ENCODE peak calls at places on chromosome 1, in five cellular contexts. One of them, this sample, is unnamed.

GRCh38 chr1:155940993-155941844 is at the start of gene RXFP4:
- DNase-seq in fibroblast of mammary gland: no peak
- DNase-seq in choroid plexus epithelial cell: peak
- DNase-seq in effector memory CD8-positive, alpha-beta T cell: no peak
- DNase-seq in ACHN: peak
- DNase-seq in this sample: no peak

GRCh38 chr1:177780096-177780700 is 189.7 kb downstream of the SEC16B start:
- DNase-seq in ACHN: peak
- DNase-seq in effector memory CD8-positive, alpha-beta T cell: no peak
- DNase-seq in fibroblast of mammary gland: peak
- DNase-seq in choroid plexus epithelial cell: peak
- DNase-seq in this sample: no peak

GRCh38 chr1:197519741-197520334 is 251.8 kb downstream of the CRB1 start:
- DNase-seq in choroid plexus epithelial cell: peak
- DNase-seq in fibroblast of mammary gland: peak
- DNase-seq in ACHN: peak
- DNase-seq in effector memory CD8-positive, alpha-beta T cell: no peak
- DNase-seq in this sample: no peak

GRCh38 chr1:12518956-12519707 is 98.9 kb downstream of the DHRS3 start:
- DNase-seq in choroid plexus epithelial cell: peak
- DNase-seq in fibroblast of mammary gland: peak
- DNase-seq in effector memory CD8-positive, alpha-beta T cell: no peak
- DNase-seq in ACHN: no peak
- DNase-seq in this sample: peak

GRCh38 chr1:226798427-226799411 is 59.6 kb upstream of the ITPKB start:
- DNase-seq in fibroblast of mammary gland: no peak
- DNase-seq in choroid plexus epithelial cell: no peak
- DNase-seq in ACHN: no peak
- DNase-seq in effector memory CD8-positive, alpha-beta T cell: peak
- DNase-seq in this sample: peak

GRCh38 chr1:89605692-89606091 is 27.2 kb upstream of the LRRC8C start:
- DNase-seq in choroid plexus epithelial cell: peak
- DNase-seq in effector memory CD8-positive, alpha-beta T cell: no peak
- DNase-seq in fibroblast of mammary gland: peak
- DNase-seq in ACHN: peak
- DNase-seq in this sample: no peak

GRCh38 chr1:37475380-37476086 is 1.2 kb downstream of the ZC3H12A start:
- DNase-seq in ACHN: no peak
- DNase-seq in effector memory CD8-positive, alpha-beta T cell: peak
- DNase-seq in fibroblast of mammary gland: no peak
- DNase-seq in choroid plexus epithelial cell: no peak
- DNase-seq in this sample: no peak

GRCh38 chr1:228416217-228416971 is at the start of gene TRIM17:
- DNase-seq in fibroblast of mammary gland: no peak
- DNase-seq in effector memory CD8-positive, alpha-beta T cell: peak
- DNase-seq in choroid plexus epithelial cell: peak
- DNase-seq in ACHN: peak
- DNase-seq in this sample: peak

GRCh38 chr1:96472471-96472870 is 249.1 kb upstream of the PTBP2 start:
- DNase-seq in fibroblast of mammary gland: peak
- DNase-seq in choroid plexus epithelial cell: peak
- DNase-seq in effector memory CD8-positive, alpha-beta T cell: no peak
- DNase-seq in ACHN: no peak
- DNase-seq in this sample: no peak

GRCh38 chr1:17250601-17251000 is 1.7 kb downstream of the PADI3 start:
- DNase-seq in choroid plexus epithelial cell: no peak
- DNase-seq in fibroblast of mammary gland: no peak
- DNase-seq in effector memory CD8-positive, alpha-beta T cell: no peak
- DNase-seq in ACHN: peak
- DNase-seq in this sample: no peak

GRCh38 chr1:205141236-205142104 is 19.7 kb upstream of the RBBP5 start:
- DNase-seq in fibroblast of mammary gland: peak
- DNase-seq in choroid plexus epithelial cell: peak
- DNase-seq in ACHN: peak
- DNase-seq in effector memory CD8-positive, alpha-beta T cell: peak
- DNase-seq in this sample: peak

GRCh38 chr1:31415658-31416057 is 2.6 kb downstream of the SERINC2 start:
- DNase-seq in effector memory CD8-positive, alpha-beta T cell: no peak
- DNase-seq in ACHN: no peak
- DNase-seq in fibroblast of mammary gland: no peak
- DNase-seq in choroid plexus epithelial cell: no peak
- DNase-seq in this sample: no peak

GRCh38 chr1:153598309-153599172 is 14.4 kb downstream of the S100A16 start:
- DNase-seq in fibroblast of mammary gland: peak
- DNase-seq in ACHN: no peak
- DNase-seq in choroid plexus epithelial cell: peak
- DNase-seq in effector memory CD8-positive, alpha-beta T cell: no peak
- DNase-seq in this sample: no peak

GRCh38 chr1:159492575-159493323 is 43.1 kb downstream of the OR10J5 start:
- DNase-seq in choroid plexus epithelial cell: peak
- DNase-seq in fibroblast of mammary gland: peak
- DNase-seq in ACHN: no peak
- DNase-seq in effector memory CD8-positive, alpha-beta T cell: no peak
- DNase-seq in this sample: no peak

This sample was measured in activated T-helper 1 cell treated with anti-CD3 and anti-CD28 coated beads, Interleukin-12 subunit alpha, Interleukin-12 subunit beta, Interleukin-2, Interleukin-4 antibody, amounts not matched to agents 30 ng/mL and 10 ng/mL and 1 ng/mL, durations not matched to agents 14 hours and 24 hours and 36 hours.